ENCODE peak calls at places on chromosomes 4 and X, in nine cellular contexts. One of them, this sample, is unnamed.

GRCh38 chr4:152936446-152937279 is 540 bp downstream of the FHDC1 start:
- DNase-seq in fibroblast of villous mesenchyme: peak; percentile 19
- DNase-seq in fibroblast of pulmonary artery: no peak
- DNase-seq in adrenal gland: no peak
- DNase-seq in fibroblast of lung: peak; percentile 44
- DNase-seq in A549: peak; percentile 22
- DNase-seq in body of pancreas: peak; percentile 44
- DNase-seq in right lobe of liver: no peak
- DNase-seq in AG09309: no peak
- DNase-seq in this sample: peak; percentile 23

GRCh38 chr4:184267206-184267608 is 49.5 kb upstream of the ENPP6 start:
- DNase-seq in adrenal gland: peak; percentile 43
- DNase-seq in right lobe of liver: no peak
- DNase-seq in A549: no peak
- DNase-seq in body of pancreas: no peak
- DNase-seq in fibroblast of lung: no peak
- DNase-seq in fibroblast of villous mesenchyme: no peak
- DNase-seq in fibroblast of pulmonary artery: no peak
- DNase-seq in AG09309: no peak
- DNase-seq in this sample: no peak

GRCh38 chr4:104815593-104816156 is 321.0 kb upstream of the CXXC4 start:
- DNase-seq in fibroblast of pulmonary artery: no peak
- DNase-seq in A549: no peak
- DNase-seq in fibroblast of lung: peak; percentile 34
- DNase-seq in AG09309: no peak
- DNase-seq in right lobe of liver: no peak
- DNase-seq in adrenal gland: no peak
- DNase-seq in body of pancreas: peak; percentile 31
- DNase-seq in fibroblast of villous mesenchyme: no peak
- DNase-seq in this sample: no peak

GRCh38 chr4:31187979-31188378 is 467.8 kb downstream of the PCDH7 start:
- DNase-seq in fibroblast of lung: no peak
- DNase-seq in A549: no peak
- DNase-seq in right lobe of liver: no peak
- DNase-seq in AG09309: no peak
- DNase-seq in fibroblast of villous mesenchyme: no peak
- DNase-seq in fibroblast of pulmonary artery: no peak
- DNase-seq in adrenal gland: no peak
- DNase-seq in body of pancreas: no peak
- DNase-seq in this sample: no peak

GRCh38 chr4:74997942-74998341 is 65.0 kb downstream of the PARM1 start:
- DNase-seq in AG09309: no peak
- DNase-seq in right lobe of liver: no peak
- DNase-seq in A549: no peak
- DNase-seq in fibroblast of villous mesenchyme: no peak
- DNase-seq in fibroblast of lung: no peak
- DNase-seq in body of pancreas: no peak
- DNase-seq in fibroblast of pulmonary artery: no peak
- DNase-seq in adrenal gland: no peak
- DNase-seq in this sample: no peak

GRCh38 chrX:19852014-19853005 is 35.1 kb downstream of the SH3KBP1 start:
- DNase-seq in A549: no peak
- DNase-seq in fibroblast of villous mesenchyme: peak; percentile 52
- DNase-seq in body of pancreas: no peak
- DNase-seq in adrenal gland: peak; percentile 60
- DNase-seq in fibroblast of lung: peak; percentile 85
- DNase-seq in AG09309: no peak
- DNase-seq in right lobe of liver: no peak
- DNase-seq in fibroblast of pulmonary artery: peak; percentile 70
- DNase-seq in this sample: no peak

GRCh38 chr4:80225628-80226027 is 28.3 kb downstream of the PRDM8 start:
- DNase-seq in AG09309: no peak
- DNase-seq in adrenal gland: no peak
- DNase-seq in fibroblast of lung: peak; percentile 81
- DNase-seq in right lobe of liver: no peak
- DNase-seq in fibroblast of villous mesenchyme: no peak
- DNase-seq in A549: no peak
- DNase-seq in fibroblast of pulmonary artery: no peak
- DNase-seq in body of pancreas: no peak
- DNase-seq in this sample: no peak

GRCh38 chrX:148501121-148502066 is 977 bp downstream of the AFF2 start:
- DNase-seq in right lobe of liver: peak; percentile 29
- DNase-seq in adrenal gland: no peak
- DNase-seq in fibroblast of pulmonary artery: no peak
- DNase-seq in fibroblast of villous mesenchyme: no peak
- DNase-seq in fibroblast of lung: no peak
- DNase-seq in AG09309: no peak
- DNase-seq in body of pancreas: no peak
- DNase-seq in A549: peak; percentile 0
- DNase-seq in this sample: peak; percentile 6

GRCh38 chr4:79865253-79865652 is 207.8 kb downstream of the ANTXR2 start:
- DNase-seq in fibroblast of pulmonary artery: peak; percentile 25
- DNase-seq in right lobe of liver: no peak
- DNase-seq in body of pancreas: no peak
- DNase-seq in A549: no peak
- DNase-seq in fibroblast of lung: peak; percentile 89
- DNase-seq in AG09309: peak; percentile 7
- DNase-seq in fibroblast of villous mesenchyme: no peak
- DNase-seq in adrenal gland: no peak
- DNase-seq in this sample: no peak

GRCh38 chr4:169327951-169328350 is 57.2 kb upstream of the SH3RF1 start:
- DNase-seq in fibroblast of villous mesenchyme: no peak
- DNase-seq in fibroblast of lung: no peak
- DNase-seq in fibroblast of pulmonary artery: no peak
- DNase-seq in AG09309: no peak
- DNase-seq in body of pancreas: no peak
- DNase-seq in A549: no peak
- DNase-seq in adrenal gland: no peak
- DNase-seq in right lobe of liver: no peak
- DNase-seq in this sample: no peak

GRCh38 chr4:4397441-4397819 is 10.5 kb downstream of the NSG1 start:
- DNase-seq in body of pancreas: no peak
- DNase-seq in right lobe of liver: no peak
- DNase-seq in fibroblast of villous mesenchyme: no peak
- DNase-seq in fibroblast of lung: no peak
- DNase-seq in A549: no peak
- DNase-seq in adrenal gland: no peak
- DNase-seq in fibroblast of pulmonary artery: no peak
- DNase-seq in AG09309: no peak
- DNase-seq in this sample: no peak

GRCh38 chr4:89254847-89255246 is 52.8 kb downstream of the GPRIN3 start:
- DNase-seq in fibroblast of villous mesenchyme: peak; percentile 23
- DNase-seq in A549: peak; percentile 10
- DNase-seq in right lobe of liver: peak; percentile 49
- DNase-seq in adrenal gland: no peak
- DNase-seq in body of pancreas: peak; percentile 54
- DNase-seq in fibroblast of pulmonary artery: peak; percentile 46
- DNase-seq in AG09309: no peak
- DNase-seq in fibroblast of lung: peak; percentile 3
- DNase-seq in this sample: peak; percentile 41

DNA sequence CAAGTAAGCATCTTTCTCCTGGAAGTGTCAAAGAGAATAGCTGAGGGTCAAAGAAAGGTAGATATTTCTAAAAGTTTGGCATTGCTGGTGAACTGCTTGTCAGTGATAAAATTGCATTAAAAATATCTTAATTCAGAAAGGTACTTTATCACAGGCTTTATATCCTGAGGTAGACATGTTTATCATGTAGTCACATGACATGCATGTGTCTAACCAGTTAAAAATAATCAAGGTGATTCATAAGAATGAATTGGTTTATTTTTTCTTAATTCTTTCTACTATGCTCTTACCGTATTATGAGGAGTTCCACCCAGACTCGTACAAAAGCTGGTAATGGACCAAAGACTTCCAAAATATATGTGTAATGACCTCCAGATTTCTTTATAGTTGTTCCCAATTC is 6.1 kb downstream of the SLC7A11 start:
- DNase-seq in fibroblast of pulmonary artery: no peak
- DNase-seq in right lobe of liver: no peak
- DNase-seq in fibroblast of villous mesenchyme: no peak
- DNase-seq in AG09309: no peak
- DNase-seq in A549: no peak
- DNase-seq in fibroblast of lung: peak; percentile 45
- DNase-seq in adrenal gland: no peak
- DNase-seq in body of pancreas: no peak
- DNase-seq in this sample: no peak
- TF ChIP-seq CTCF in fibroblast of pulmonary artery: no peak
- TF ChIP-seq CTCF in right lobe of liver: no peak
- TF ChIP-seq CTCF in fibroblast of villous mesenchyme: no peak
- TF ChIP-seq CTCF in AG09309: no peak
- TF ChIP-seq CTCF in A549: no peak
- TF ChIP-seq CTCF in fibroblast of lung: no peak
- TF ChIP-seq CTCF in adrenal gland: no peak
- TF ChIP-seq CTCF in body of pancreas: no peak
- TF ChIP-seq CTCF in this sample: no peak

DNA sequence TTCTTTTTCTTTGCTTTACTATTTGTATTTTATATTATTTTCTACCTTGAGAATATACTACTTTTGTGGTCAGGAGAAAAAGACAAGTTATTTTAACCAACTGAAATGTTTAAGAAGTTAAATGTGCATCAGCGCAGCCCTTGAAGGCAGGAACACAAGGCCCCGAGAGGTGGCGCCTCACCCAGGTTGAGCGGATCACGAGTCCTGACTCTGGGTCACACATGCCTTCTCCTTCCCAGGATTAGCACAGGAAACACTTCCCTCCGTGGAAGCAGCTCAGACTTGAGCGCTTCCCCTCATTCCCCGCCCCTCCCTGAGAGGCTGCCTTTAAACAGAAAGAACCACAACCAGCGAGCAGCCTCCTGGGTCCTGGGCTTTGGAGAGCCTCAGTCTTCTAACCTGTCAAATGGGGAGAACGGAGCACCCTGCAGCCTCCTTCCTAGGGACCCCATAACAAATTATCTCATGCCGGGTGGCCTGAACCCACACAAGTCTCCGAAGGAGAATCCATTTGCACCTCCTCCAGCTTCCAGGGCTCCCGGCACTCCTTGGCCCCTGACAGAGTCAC is 217.6 kb downstream of the AFAP1 start:
- DNase-seq in adrenal gland: peak; percentile 54
- DNase-seq in body of pancreas: no peak
- DNase-seq in AG09309: no peak
- DNase-seq in fibroblast of villous mesenchyme: peak; percentile 28
- DNase-seq in A549: no peak
- DNase-seq in fibroblast of lung: no peak
- DNase-seq in fibroblast of pulmonary artery: peak; percentile 27
- DNase-seq in right lobe of liver: no peak
- DNase-seq in this sample: peak; percentile 30
- TF ChIP-seq CTCF in adrenal gland: peak; percentile 21
- TF ChIP-seq CTCF in body of pancreas: no peak
- TF ChIP-seq CTCF in AG09309: no peak
- TF ChIP-seq CTCF in fibroblast of villous mesenchyme: peak; percentile 45
- TF ChIP-seq CTCF in A549: no peak
- TF ChIP-seq CTCF in fibroblast of lung: peak; percentile 21
- TF ChIP-seq CTCF in fibroblast of pulmonary artery: peak; percentile 27
- TF ChIP-seq CTCF in right lobe of liver: peak; percentile 16
- TF ChIP-seq CTCF in this sample: peak; percentile 15

GRCh38 chrX:108138814-108139213 is 47.2 kb downstream of the ATG4A start:
- DNase-seq in fibroblast of villous mesenchyme: no peak
- DNase-seq in body of pancreas: no peak
- DNase-seq in A549: no peak
- DNase-seq in right lobe of liver: no peak
- DNase-seq in fibroblast of pulmonary artery: no peak
- DNase-seq in adrenal gland: no peak
- DNase-seq in AG09309: no peak
- DNase-seq in fibroblast of lung: no peak
- DNase-seq in this sample: no peak

GRCh38 chrX:108132034-108132433 is 40.5 kb downstream of the ATG4A start:
- DNase-seq in AG09309: no peak
- DNase-seq in A549: no peak
- DNase-seq in fibroblast of pulmonary artery: no peak
- DNase-seq in body of pancreas: no peak
- DNase-seq in fibroblast of villous mesenchyme: no peak
- DNase-seq in right lobe of liver: no peak
- DNase-seq in adrenal gland: no peak
- DNase-seq in fibroblast of lung: no peak
- DNase-seq in this sample: no peak

GRCh38 chrX:108131471-108131870 is 39.9 kb downstream of the ATG4A start:
- DNase-seq in fibroblast of pulmonary artery: peak; percentile 78
- DNase-seq in fibroblast of lung: peak; percentile 79
- DNase-seq in body of pancreas: no peak
- DNase-seq in right lobe of liver: no peak
- DNase-seq in adrenal gland: no peak
- DNase-seq in A549: peak; percentile 9
- DNase-seq in fibroblast of villous mesenchyme: no peak
- DNase-seq in AG09309: no peak
- DNase-seq in this sample: no peak

GRCh38 chrX:108130889-108131288 is 39.3 kb downstream of the ATG4A start:
- DNase-seq in fibroblast of lung: no peak
- DNase-seq in right lobe of liver: no peak
- DNase-seq in fibroblast of villous mesenchyme: no peak
- DNase-seq in fibroblast of pulmonary artery: no peak
- DNase-seq in AG09309: no peak
- DNase-seq in adrenal gland: no peak
- DNase-seq in body of pancreas: no peak
- DNase-seq in A549: no peak
- DNase-seq in this sample: no peak

DNA sequence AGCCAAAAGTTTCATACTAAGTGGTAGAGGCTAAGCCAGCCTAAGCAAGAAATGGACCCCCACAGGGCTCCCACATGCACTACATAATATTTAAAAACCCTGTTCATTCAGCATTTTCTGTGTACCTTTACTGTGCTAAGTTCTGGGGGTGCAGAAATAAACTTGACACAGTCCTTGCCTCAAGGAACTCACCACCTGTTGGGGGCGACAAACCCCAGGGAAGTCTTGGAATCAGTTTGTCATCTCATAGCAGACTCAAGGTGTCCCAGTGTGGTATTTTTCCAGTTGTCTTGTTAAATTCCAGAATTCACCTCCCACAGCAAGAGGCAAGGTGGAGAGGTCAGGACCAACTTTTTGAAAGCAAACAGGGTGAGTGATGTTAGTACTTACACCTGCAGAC is 43.1 kb downstream of the ATG4A start:
- DNase-seq in fibroblast of villous mesenchyme: no peak
- DNase-seq in adrenal gland: no peak
- DNase-seq in A549: no peak
- DNase-seq in fibroblast of pulmonary artery: no peak
- DNase-seq in right lobe of liver: no peak
- DNase-seq in body of pancreas: no peak
- DNase-seq in fibroblast of lung: no peak
- DNase-seq in AG09309: no peak
- DNase-seq in this sample: no peak
- TF ChIP-seq CTCF in fibroblast of villous mesenchyme: no peak
- TF ChIP-seq CTCF in adrenal gland: no peak
- TF ChIP-seq CTCF in A549: no peak
- TF ChIP-seq CTCF in fibroblast of pulmonary artery: no peak
- TF ChIP-seq CTCF in right lobe of liver: no peak
- TF ChIP-seq CTCF in body of pancreas: no peak
- TF ChIP-seq CTCF in fibroblast of lung: no peak
- TF ChIP-seq CTCF in AG09309: no peak
- TF ChIP-seq CTCF in this sample: no peak

DNA sequence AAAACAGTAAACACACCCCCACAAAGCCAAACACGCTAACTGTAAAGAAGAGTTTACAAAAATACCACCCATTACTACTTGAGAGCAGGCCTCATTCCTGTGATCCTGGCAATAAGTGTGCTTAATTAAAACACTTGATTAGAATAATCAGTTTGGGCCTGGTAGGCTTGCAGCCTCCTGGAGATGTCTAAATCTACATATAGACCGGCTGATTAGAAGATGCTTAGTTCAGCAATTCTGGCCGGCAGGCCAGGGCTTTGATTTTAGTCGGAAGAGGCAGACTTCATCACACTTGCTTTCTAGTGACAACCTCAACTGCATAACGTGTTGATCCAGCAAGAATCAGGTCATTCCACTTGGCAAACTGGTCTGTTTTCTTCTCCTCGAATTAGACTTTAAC is 114.0 kb downstream of the DCTD start:
- DNase-seq in body of pancreas: no peak
- DNase-seq in AG09309: no peak
- DNase-seq in A549: no peak
- DNase-seq in adrenal gland: no peak
- DNase-seq in right lobe of liver: no peak
- DNase-seq in fibroblast of lung: no peak
- DNase-seq in fibroblast of villous mesenchyme: no peak
- DNase-seq in fibroblast of pulmonary artery: no peak
- DNase-seq in this sample: no peak
- TF ChIP-seq CTCF in body of pancreas: no peak
- TF ChIP-seq CTCF in AG09309: no peak
- TF ChIP-seq CTCF in A549: no peak
- TF ChIP-seq CTCF in adrenal gland: no peak
- TF ChIP-seq CTCF in right lobe of liver: no peak
- TF ChIP-seq CTCF in fibroblast of lung: no peak
- TF ChIP-seq CTCF in fibroblast of villous mesenchyme: no peak
- TF ChIP-seq CTCF in fibroblast of pulmonary artery: no peak
- TF ChIP-seq CTCF in this sample: no peak